ENCODE peak calls at places on chromosomes 4 and X, in nine cellular contexts. One of them, this sample, is unnamed.

GRCh38 chr4:14868426-14868825 is 133.9 kb upstream of the CPEB2 start:
- DNase-seq in HFF-Myc: no peak
- DNase-seq in iPS-NIHi11: no peak
- DNase-seq in naive thymus-derived CD8-positive, alpha-beta T cell: no peak
- DNase-seq in tibial artery: no peak
- DNase-seq in WTC11: no peak
- DNase-seq in NCI-H1105 treated with DMSO at 0.1 percent for 48 hours: no peak
- DNase-seq in brain microvascular endothelial cell: no peak
- DNase-seq in activated T-cell treated with anti-CD3 and anti-CD28 coated beads for 48 hours: no peak
- DNase-seq in this sample: no peak

GRCh38 chrX:108203540-108203939 is 112.0 kb downstream of the ATG4A start:
- DNase-seq in HFF-Myc: no peak
- DNase-seq in iPS-NIHi11: no peak
- DNase-seq in naive thymus-derived CD8-positive, alpha-beta T cell: no peak
- DNase-seq in tibial artery: no peak
- DNase-seq in WTC11: no peak
- DNase-seq in NCI-H1105 treated with DMSO at 0.1 percent for 48 hours: no peak
- DNase-seq in brain microvascular endothelial cell: no peak
- DNase-seq in activated T-cell treated with anti-CD3 and anti-CD28 coated beads for 48 hours: no peak
- DNase-seq in this sample: no peak

GRCh38 chrX:13398073-13398823 is 78.4 kb upstream of the ATXN3L start:
- DNase-seq in HFF-Myc: peak
- DNase-seq in iPS-NIHi11: peak
- DNase-seq in naive thymus-derived CD8-positive, alpha-beta T cell: no peak
- DNase-seq in tibial artery: peak
- DNase-seq in WTC11: no peak
- DNase-seq in NCI-H1105 treated with DMSO at 0.1 percent for 48 hours: no peak
- DNase-seq in brain microvascular endothelial cell: peak
- DNase-seq in activated T-cell treated with anti-CD3 and anti-CD28 coated beads for 48 hours: no peak
- DNase-seq in this sample: peak

GRCh38 chrX:50448565-50448964 is 22.1 kb downstream of the DGKK start:
- DNase-seq in HFF-Myc: no peak
- DNase-seq in iPS-NIHi11: peak
- DNase-seq in naive thymus-derived CD8-positive, alpha-beta T cell: no peak
- DNase-seq in tibial artery: no peak
- DNase-seq in WTC11: peak
- DNase-seq in NCI-H1105 treated with DMSO at 0.1 percent for 48 hours: no peak
- DNase-seq in brain microvascular endothelial cell: no peak
- DNase-seq in activated T-cell treated with anti-CD3 and anti-CD28 coated beads for 48 hours: no peak
- DNase-seq in this sample: peak

GRCh38 chr4:155433636-155434360 is 57.0 kb upstream of the MAP9 start:
- DNase-seq in HFF-Myc: no peak
- DNase-seq in iPS-NIHi11: no peak
- DNase-seq in naive thymus-derived CD8-positive, alpha-beta T cell: no peak
- DNase-seq in tibial artery: no peak
- DNase-seq in WTC11: no peak
- DNase-seq in NCI-H1105 treated with DMSO at 0.1 percent for 48 hours: no peak
- DNase-seq in brain microvascular endothelial cell: peak
- DNase-seq in activated T-cell treated with anti-CD3 and anti-CD28 coated beads for 48 hours: no peak
- DNase-seq in this sample: peak

GRCh38 chr4:141258558-141258957 is 37.9 kb downstream of the ZNF330 start:
- DNase-seq in HFF-Myc: no peak
- DNase-seq in iPS-NIHi11: no peak
- DNase-seq in naive thymus-derived CD8-positive, alpha-beta T cell: no peak
- DNase-seq in tibial artery: no peak
- DNase-seq in WTC11: no peak
- DNase-seq in NCI-H1105 treated with DMSO at 0.1 percent for 48 hours: no peak
- DNase-seq in brain microvascular endothelial cell: no peak
- DNase-seq in activated T-cell treated with anti-CD3 and anti-CD28 coated beads for 48 hours: no peak
- DNase-seq in this sample: no peak

GRCh38 chrX:1477801-1478458 is 25.2 kb upstream of the ASMTL start:
- DNase-seq in HFF-Myc: no peak
- DNase-seq in iPS-NIHi11: no peak
- DNase-seq in naive thymus-derived CD8-positive, alpha-beta T cell: no peak
- DNase-seq in tibial artery: no peak
- DNase-seq in WTC11: no peak
- DNase-seq in NCI-H1105 treated with DMSO at 0.1 percent for 48 hours: no peak
- DNase-seq in brain microvascular endothelial cell: no peak
- DNase-seq in activated T-cell treated with anti-CD3 and anti-CD28 coated beads for 48 hours: no peak
- DNase-seq in this sample: no peak

GRCh38 chrX:48685416-48685815 is 1.8 kb downstream of the WAS start:
- DNase-seq in HFF-Myc: no peak
- DNase-seq in iPS-NIHi11: no peak
- DNase-seq in naive thymus-derived CD8-positive, alpha-beta T cell: no peak
- DNase-seq in tibial artery: no peak
- DNase-seq in WTC11: no peak
- DNase-seq in NCI-H1105 treated with DMSO at 0.1 percent for 48 hours: no peak
- DNase-seq in brain microvascular endothelial cell: no peak
- DNase-seq in activated T-cell treated with anti-CD3 and anti-CD28 coated beads for 48 hours: no peak
- DNase-seq in this sample: no peak

GRCh38 chr4:30720021-30720655 is at the start of gene PCDH7:
- DNase-seq in HFF-Myc: no peak
- DNase-seq in iPS-NIHi11: peak
- DNase-seq in naive thymus-derived CD8-positive, alpha-beta T cell: no peak
- DNase-seq in tibial artery: peak
- DNase-seq in WTC11: peak
- DNase-seq in NCI-H1105 treated with DMSO at 0.1 percent for 48 hours: peak
- DNase-seq in brain microvascular endothelial cell: peak
- DNase-seq in activated T-cell treated with anti-CD3 and anti-CD28 coated beads for 48 hours: no peak
- DNase-seq in this sample: peak

GRCh38 chr4:7394184-7394575 is 40.5 kb downstream of the PSAPL1 start:
- DNase-seq in HFF-Myc: no peak
- DNase-seq in iPS-NIHi11: no peak
- DNase-seq in naive thymus-derived CD8-positive, alpha-beta T cell: no peak
- DNase-seq in tibial artery: no peak
- DNase-seq in WTC11: no peak
- DNase-seq in NCI-H1105 treated with DMSO at 0.1 percent for 48 hours: no peak
- DNase-seq in brain microvascular endothelial cell: no peak
- DNase-seq in activated T-cell treated with anti-CD3 and anti-CD28 coated beads for 48 hours: no peak
- DNase-seq in this sample: no peak

GRCh38 chr4:4641661-4642180 is 99.9 kb upstream of the STX18 start:
- DNase-seq in HFF-Myc: no peak
- DNase-seq in iPS-NIHi11: peak
- DNase-seq in naive thymus-derived CD8-positive, alpha-beta T cell: no peak
- DNase-seq in tibial artery: no peak
- DNase-seq in WTC11: peak
- DNase-seq in NCI-H1105 treated with DMSO at 0.1 percent for 48 hours: no peak
- DNase-seq in brain microvascular endothelial cell: no peak
- DNase-seq in activated T-cell treated with anti-CD3 and anti-CD28 coated beads for 48 hours: no peak
- DNase-seq in this sample: no peak

GRCh38 chrX:105190252-105190853 is 30.1 kb downstream of the TEX13A start:
- DNase-seq in HFF-Myc: peak
- DNase-seq in iPS-NIHi11: peak
- DNase-seq in naive thymus-derived CD8-positive, alpha-beta T cell: no peak
- DNase-seq in tibial artery: no peak
- DNase-seq in WTC11: peak
- DNase-seq in NCI-H1105 treated with DMSO at 0.1 percent for 48 hours: peak
- DNase-seq in brain microvascular endothelial cell: peak
- DNase-seq in activated T-cell treated with anti-CD3 and anti-CD28 coated beads for 48 hours: no peak
- DNase-seq in this sample: peak

GRCh38 chr4:3317656-3318211 is 24.9 kb downstream of the RGS12 start:
- DNase-seq in HFF-Myc: no peak
- DNase-seq in iPS-NIHi11: no peak
- DNase-seq in naive thymus-derived CD8-positive, alpha-beta T cell: no peak
- DNase-seq in tibial artery: no peak
- DNase-seq in WTC11: no peak
- DNase-seq in NCI-H1105 treated with DMSO at 0.1 percent for 48 hours: no peak
- DNase-seq in brain microvascular endothelial cell: no peak
- DNase-seq in activated T-cell treated with anti-CD3 and anti-CD28 coated beads for 48 hours: no peak
- DNase-seq in this sample: no peak

GRCh38 chrX:65688403-65688881 is 21.0 kb downstream of the MSN start:
- DNase-seq in HFF-Myc: no peak
- DNase-seq in iPS-NIHi11: no peak
- DNase-seq in naive thymus-derived CD8-positive, alpha-beta T cell: no peak
- DNase-seq in tibial artery: no peak
- DNase-seq in WTC11: no peak
- DNase-seq in NCI-H1105 treated with DMSO at 0.1 percent for 48 hours: no peak
- DNase-seq in brain microvascular endothelial cell: no peak
- DNase-seq in activated T-cell treated with anti-CD3 and anti-CD28 coated beads for 48 hours: no peak
- DNase-seq in this sample: no peak

GRCh38 chr4:180827193-180827592 is 1416.0 kb upstream of the TENM3 start:
- DNase-seq in HFF-Myc: no peak
- DNase-seq in iPS-NIHi11: no peak
- DNase-seq in naive thymus-derived CD8-positive, alpha-beta T cell: no peak
- DNase-seq in tibial artery: no peak
- DNase-seq in WTC11: no peak
- DNase-seq in NCI-H1105 treated with DMSO at 0.1 percent for 48 hours: no peak
- DNase-seq in brain microvascular endothelial cell: no peak
- DNase-seq in activated T-cell treated with anti-CD3 and anti-CD28 coated beads for 48 hours: no peak
- DNase-seq in this sample: peak

GRCh38 chrX:40108959-40109287 is 11.2 kb upstream of the BCOR start:
- DNase-seq in HFF-Myc: no peak
- DNase-seq in iPS-NIHi11: peak
- DNase-seq in naive thymus-derived CD8-positive, alpha-beta T cell: peak
- DNase-seq in tibial artery: no peak
- DNase-seq in WTC11: peak
- DNase-seq in NCI-H1105 treated with DMSO at 0.1 percent for 48 hours: no peak
- DNase-seq in brain microvascular endothelial cell: peak
- DNase-seq in activated T-cell treated with anti-CD3 and anti-CD28 coated beads for 48 hours: peak
- DNase-seq in this sample: peak

GRCh38 chrX:101415180-101416130 is 7.4 kb downstream of the HNRNPH2 start:
- DNase-seq in HFF-Myc: no peak
- DNase-seq in iPS-NIHi11: peak
- DNase-seq in naive thymus-derived CD8-positive, alpha-beta T cell: no peak
- DNase-seq in tibial artery: no peak
- DNase-seq in WTC11: no peak
- DNase-seq in NCI-H1105 treated with DMSO at 0.1 percent for 48 hours: peak
- DNase-seq in brain microvascular endothelial cell: peak
- DNase-seq in activated T-cell treated with anti-CD3 and anti-CD28 coated beads for 48 hours: no peak
- DNase-seq in this sample: peak

GRCh38 chrX:109632906-109633504 is 8.0 kb upstream of the KCNE5 start:
- DNase-seq in HFF-Myc: no peak
- DNase-seq in iPS-NIHi11: peak
- DNase-seq in naive thymus-derived CD8-positive, alpha-beta T cell: no peak
- DNase-seq in tibial artery: no peak
- DNase-seq in WTC11: peak
- DNase-seq in NCI-H1105 treated with DMSO at 0.1 percent for 48 hours: peak
- DNase-seq in brain microvascular endothelial cell: no peak
- DNase-seq in activated T-cell treated with anti-CD3 and anti-CD28 coated beads for 48 hours: no peak
- DNase-seq in this sample: peak

GRCh38 chr4:76950846-76951321 is 1.3 kb downstream of the SEPTIN11 start:
- DNase-seq in HFF-Myc: no peak
- DNase-seq in iPS-NIHi11: peak
- DNase-seq in naive thymus-derived CD8-positive, alpha-beta T cell: no peak
- DNase-seq in tibial artery: peak
- DNase-seq in WTC11: no peak
- DNase-seq in NCI-H1105 treated with DMSO at 0.1 percent for 48 hours: peak
- DNase-seq in brain microvascular endothelial cell: no peak
- DNase-seq in activated T-cell treated with anti-CD3 and anti-CD28 coated beads for 48 hours: no peak
- DNase-seq in this sample: peak

GRCh38 chr4:16270654-16271328 is 44.5 kb upstream of the TAPT1 start:
- DNase-seq in HFF-Myc: no peak
- DNase-seq in iPS-NIHi11: peak
- DNase-seq in naive thymus-derived CD8-positive, alpha-beta T cell: no peak
- DNase-seq in tibial artery: no peak
- DNase-seq in WTC11: peak
- DNase-seq in NCI-H1105 treated with DMSO at 0.1 percent for 48 hours: no peak
- DNase-seq in brain microvascular endothelial cell: no peak
- DNase-seq in activated T-cell treated with anti-CD3 and anti-CD28 coated beads for 48 hours: no peak
- DNase-seq in this sample: peak

GRCh38 chrX:18394477-18394876 is 30.9 kb upstream of the CDKL5 start:
- DNase-seq in HFF-Myc: no peak
- DNase-seq in iPS-NIHi11: no peak
- DNase-seq in naive thymus-derived CD8-positive, alpha-beta T cell: no peak
- DNase-seq in tibial artery: no peak
- DNase-seq in WTC11: no peak
- DNase-seq in NCI-H1105 treated with DMSO at 0.1 percent for 48 hours: no peak
- DNase-seq in brain microvascular endothelial cell: no peak
- DNase-seq in activated T-cell treated with anti-CD3 and anti-CD28 coated beads for 48 hours: no peak
- DNase-seq in this sample: no peak

GRCh38 chr4:173522160-173522873 is 7.7 kb downstream of the HAND2 start:
- DNase-seq in HFF-Myc: peak
- DNase-seq in iPS-NIHi11: peak
- DNase-seq in naive thymus-derived CD8-positive, alpha-beta T cell: no peak
- DNase-seq in tibial artery: peak
- DNase-seq in WTC11: peak
- DNase-seq in NCI-H1105 treated with DMSO at 0.1 percent for 48 hours: no peak
- DNase-seq in brain microvascular endothelial cell: peak
- DNase-seq in activated T-cell treated with anti-CD3 and anti-CD28 coated beads for 48 hours: no peak
- DNase-seq in this sample: peak

This sample was measured in Daoy.